ENCODE peak calls at places on chromosomes 3 and 15, in four cellular contexts. D is psoas muscle; H is activated CD4-positive, alpha-beta T cell treated with anti-CD3 and anti-CD28 coated beads, Interleukin-2, amount 10 ng/mL, durations not matched to agents 7 days and 5 days; K is NCI-H1092 treated with DMSO at 0.1 percent for 48 hours. Q is an unnamed sample.
A peak's percentile ranks its signal among the peaks of the same experiment; 100 is the strongest.

GRCh38 chr3:13192471-13193213 is 119.4 kb upstream of the IQSEC1 start:
- DNase-seq in D (no peak), H (no peak), K (no peak), Q (peak; percentile 34)

GRCh38 chr3:8982509-8982908 is 19.2 kb upstream of the RAD18 start:
- DNase-seq in D (no peak), H (no peak), K (no peak), Q (peak; percentile 29)

GRCh38 chr15:26697913-26698312 is 75.0 kb downstream of the GABRB3 start:
- DNase-seq in D (no peak), H (no peak), K (no peak), Q (no peak)

GRCh38 chr3:100517276-100517675 is 24.9 kb downstream of the TMEM45A start:
- DNase-seq in D (no peak), H (no peak), K (no peak), Q (peak; percentile 23)

GRCh38 chr15:31405200-31405929 is 78.7 kb downstream of the KLF13 start:
- DNase-seq in D (no peak), H (no peak), K (no peak), Q (no peak)

GRCh38 chr15:67002379-67002778 is 63.0 kb upstream of the SMAD3 start:
- DNase-seq in D (no peak), H (no peak), K (no peak), Q (no peak)

GRCh38 chr15:26838742-26839460 is 28.0 kb upstream of the GABRA5 start:
- DNase-seq in D (no peak), H (no peak), K (no peak), Q (peak; percentile 4)

GRCh38 chr15:88637436-88637835 is 1.4 kb upstream of the ISG20 start:
- DNase-seq in D (peak; percentile 10), H (no peak), K (no peak), Q (no peak)

GRCh38 chr3:195196266-195196665 is 74.7 kb downstream of the XXYLT1 start:
- DNase-seq in D (no peak), H (no peak), K (no peak), Q (peak; percentile 82)

GRCh38 chr15:63752075-63752684 is 81.6 kb downstream of the HERC1 start:
- DNase-seq in D (no peak), H (peak; percentile 72), K (peak; percentile 48), Q (peak; percentile 81)

GRCh38 chr3:127812151-127812550 is 10.2 kb downstream of the MGLL start:
- DNase-seq in D (no peak), H (no peak), K (no peak), Q (no peak)

GRCh38 chr15:57548325-57548724 is 43.4 kb upstream of the MYZAP start:
- DNase-seq in D (no peak), H (no peak), K (no peak), Q (no peak)

GRCh38 chr3:23739536-23739935 is 66.2 kb upstream of the UBE2E1 start:
- DNase-seq in D (no peak), H (no peak), K (no peak), Q (peak; percentile 77)

GRCh38 chr3:129441782-129442181 is 1.8 kb downstream of the IFT122 start:
- DNase-seq in D (no peak), H (no peak), K (peak; percentile 17), Q (peak; percentile 72)

GRCh38 chr15:67511606-67512005 is 9.3 kb upstream of the C15orf61 start:
- DNase-seq in D (no peak), H (no peak), K (no peak), Q (peak; percentile 33)

GRCh38 chr15:51970132-51970817 is 1.3 kb downstream of the LEO1 start:
- DNase-seq in D (no peak), H (no peak), K (no peak), Q (peak; percentile 10)

GRCh38 chr3:126293370-126294082 is 63.7 kb downstream of the KLF15 start:
- DNase-seq in D (peak; percentile 73), H (no peak), K (no peak), Q (peak; percentile 65)

GRCh38 chr15:72790302-72790955 is 6.9 kb upstream of the ADPGK start:
- DNase-seq in D (no peak), H (no peak), K (no peak), Q (peak; percentile 74)

GRCh38 chr15:63978511-63979226 is 67.6 kb downstream of the DAPK2 start:
- DNase-seq in D (no peak), H (no peak), K (no peak), Q (peak; percentile 15)

GRCh38 chr15:101288905-101289513 is 6.0 kb downstream of the SNRPA1 start:
- DNase-seq in D (no peak), H (peak; percentile 58), K (peak; percentile 2), Q (peak; percentile 80)

GRCh38 chr3:59839810-59840515 is 790.1 kb upstream of the CFAP20DC start:
- DNase-seq in D (no peak), H (no peak), K (no peak), Q (no peak)

GRCh38 chr15:70328137-70329115 is 230.7 kb upstream of the TLE3 start:
- DNase-seq in D (peak; percentile 76), H (no peak), K (no peak), Q (peak; percentile 85)

GRCh38 chr3:13092621-13093339 is 19.6 kb upstream of the IQSEC1 start:
- DNase-seq in D (peak; percentile 73), H (no peak), K (no peak), Q (no peak)